ENCODE peak calls at places on chromosomes 13 and 19, in ten cellular contexts. Z is endothelial cell; U is GM10248; L is stimulated activated CD4-positive, alpha-beta T cell treated with anti-CD3 and anti-CD28 coated beads, Interleukin-2, amount 100 ng/mL, for 48 hours; M is left colon; D is cardiac fibroblast; H is AG10803; O is prostate gland; I is dorsolateral prefrontal cortex; J is activated T-helper 1 cell treated with Interleukin-2 at 50 U/mL for 16 hours. W is an unnamed sample.

GRCh38 chr19:18233224-18233825 is 7.1 kb upstream of the PDE4C start:
- DNase-seq in O (no peak), I (no peak), D (peak), L (peak), U (peak), J (peak), Z (peak), H (no peak), M (no peak), W (no peak)

GRCh38 chr13:75226755-75227435 is 255.1 kb downstream of the TBC1D4 start:
- DNase-seq in I (no peak), U (no peak), J (no peak), M (no peak), O (no peak), L (no peak), H (peak), Z (no peak), D (peak), W (peak)

GRCh38 chr19:17488593-17489391 is 18.5 kb downstream of the SLC27A1 start:
- DNase-seq in L (peak), Z (peak), J (peak), D (no peak), M (peak), H (no peak), U (peak), O (peak), I (no peak), W (no peak)

GRCh38 chr19:3061214-3062161 is 807 bp downstream of the TLE5 start:
- DNase-seq in L (peak), I (no peak), D (peak), Z (no peak), H (peak), M (peak), O (peak), J (peak), U (peak), W (peak)

GRCh38 chr13:66138172-66138811 is 1091.8 kb downstream of the PCDH9 start:
- DNase-seq in I (no peak), D (no peak), Z (no peak), L (no peak), U (peak), M (no peak), J (no peak), H (no peak), O (no peak), W (no peak)

GRCh38 chr13:31887311-31887710 is 144.3 kb upstream of the FRY start:
- DNase-seq in M (no peak), D (peak), J (no peak), I (no peak), L (no peak), O (no peak), U (no peak), Z (no peak), H (peak), W (peak)

GRCh38 chr13:110109140-110109783 is 197.7 kb downstream of the COL4A1 start:
- DNase-seq in L (no peak), M (no peak), O (no peak), D (peak), U (no peak), I (no peak), J (no peak), Z (no peak), H (no peak), W (no peak)

GRCh38 chr19:4967738-4968461 is 1.0 kb upstream of the KDM4B start:
- DNase-seq in O (no peak), J (no peak), Z (no peak), M (no peak), I (no peak), U (no peak), L (no peak), D (peak), H (peak), W (peak)

GRCh38 chr13:112202966-112203365 is 136.0 kb downstream of the SOX1 start:
- DNase-seq in U (no peak), H (no peak), D (no peak), J (no peak), I (no peak), O (no peak), M (no peak), Z (no peak), L (no peak), W (no peak)

GRCh38 chr19:54955356-54955755 is 8.0 kb upstream of the NLRP7 start:
- DNase-seq in D (no peak), O (no peak), J (no peak), M (no peak), L (no peak), Z (no peak), I (no peak), H (no peak), U (no peak), W (no peak)

GRCh38 chr19:45113628-45114027 is 20.6 kb downstream of the PPP1R37 start:
- DNase-seq in Z (no peak), D (no peak), U (no peak), L (no peak), M (peak), I (no peak), J (no peak), H (no peak), O (peak), W (no peak)

GRCh38 chr19:4831351-4832340 is at the start of gene TICAM1:
- DNase-seq in D (peak), M (peak), H (peak), U (peak), J (peak), Z (peak), I (no peak), O (peak), L (peak), W (peak)

GRCh38 chr13:113448885-113449692 is 4.2 kb downstream of the ADPRHL1 start:
- DNase-seq in D (peak), I (no peak), O (no peak), L (peak), H (peak), U (no peak), J (no peak), Z (no peak), M (peak), W (peak)

GRCh38 chr19:41542622-41543021 is 33.3 kb upstream of the CEACAM21 start:
- DNase-seq in O (no peak), Z (no peak), I (no peak), D (no peak), U (no peak), H (no peak), J (no peak), L (no peak), M (no peak), W (no peak)

GRCh38 chr13:89832827-89833226 is 1514.7 kb upstream of the MIR17HG start:
- DNase-seq in Z (no peak), J (no peak), H (no peak), L (no peak), O (no peak), M (no peak), D (no peak), U (no peak), I (no peak), W (no peak)

GRCh38 chr13:26941345-26942174 is 181.0 kb upstream of the GPR12 start:
- DNase-seq in M (peak), L (no peak), Z (no peak), D (peak), H (peak), U (no peak), O (no peak), J (no peak), I (no peak), W (peak)

GRCh38 chr19:45996933-45997332 is 1.7 kb downstream of the CCDC61 start:
- DNase-seq in I (no peak), O (no peak), L (no peak), H (no peak), M (no peak), Z (no peak), J (no peak), U (no peak), D (no peak), W (no peak)

GRCh38 chr19:12628040-12629022 is 17.6 kb downstream of the ZNF791 start:
- DNase-seq in O (no peak), J (no peak), M (no peak), D (peak), U (no peak), Z (no peak), L (no peak), H (no peak), I (no peak), W (no peak)

GRCh38 chr13:95300625-95301134 is 571 bp downstream of the ABCC4 start:
- DNase-seq in M (peak), H (peak), D (peak), O (peak), Z (peak), I (no peak), U (peak), J (peak), L (peak), W (peak)

GRCh38 chr13:84500016-84500415 is 617.7 kb upstream of the SLITRK1 start:
- DNase-seq in H (peak), D (no peak), Z (no peak), J (no peak), I (no peak), M (no peak), O (no peak), U (no peak), L (no peak), W (no peak)

GRCh38 chr19:18776736-18777135 is 14.4 kb downstream of the COMP start:
- DNase-seq in D (peak), I (no peak), L (no peak), M (no peak), H (peak), J (no peak), U (no peak), O (no peak), Z (no peak), W (peak)

GRCh38 chr19:31461814-31462539 is 112.7 kb upstream of the TSHZ3 start:
- DNase-seq in Z (no peak), J (no peak), D (peak), H (no peak), M (no peak), U (no peak), O (no peak), I (no peak), L (no peak), W (no peak)

GRCh38 chr13:60701919-60702318 is 304.9 kb downstream of the TDRD3 start:
- DNase-seq in I (no peak), O (no peak), L (no peak), U (no peak), J (no peak), D (no peak), Z (no peak), M (no peak), H (no peak), W (no peak)

GRCh38 chr19:35716985-35717664 is 678 bp upstream of the KMT2B start:
- DNase-seq in O (peak), J (peak), I (peak), Z (peak), H (peak), L (peak), D (peak), M (peak), U (no peak), W (peak)

GRCh38 chr13:99690426-99691189 is 189.3 kb downstream of the TM9SF2 start:
- DNase-seq in D (no peak), U (no peak), H (no peak), Z (no peak), I (no peak), L (no peak), O (no peak), M (no peak), J (no peak), W (no peak)

GRCh38 chr19:39397360-39398296 is 6.5 kb downstream of the MED29 start:
- DNase-seq in J (peak), I (peak), O (peak), D (peak), Z (peak), M (peak), U (peak), H (peak), L (peak), W (peak)

GRCh38 chr13:78655007-78655406 is 3.9 kb downstream of the OBI1 start:
- DNase-seq in L (no peak), Z (no peak), D (no peak), M (no peak), I (no peak), U (no peak), H (no peak), J (no peak), O (no peak), W (no peak)

GRCh38 chr13:95676100-95676774 is 702 bp upstream of the DNAJC3 start:
- DNase-seq in U (no peak), I (no peak), H (peak), J (no peak), Z (peak), O (peak), M (no peak), L (peak), D (peak), W (peak)

GRCh38 chr19:32351807-32352630 is 6.6 kb downstream of the ZNF507 start:
- DNase-seq in Z (no peak), L (no peak), M (no peak), O (no peak), I (no peak), D (peak), U (no peak), H (peak), J (no peak), W (peak)

GRCh38 chr13:76425930-76426329 is 460.3 kb downstream of the KCTD12 start:
- DNase-seq in D (peak), L (no peak), I (no peak), U (no peak), M (no peak), J (no peak), Z (no peak), O (no peak), H (peak), W (peak)

GRCh38 chr19:1259873-1260748 is 9.0 kb upstream of the CIRBP start:
- DNase-seq in M (no peak), L (peak), I (no peak), J (no peak), Z (no peak), O (no peak), D (peak), U (no peak), H (no peak), W (no peak)

GRCh38 chr19:5480427-5480836 is 25.2 kb downstream of the ZNRF4 start:
- DNase-seq in L (peak), O (no peak), M (no peak), J (no peak), I (peak), Z (peak), H (no peak), D (peak), U (peak), W (peak)

GRCh38 chr19:3821857-3822364 is 35.7 kb upstream of the MATK start:
- DNase-seq in L (peak), I (peak), U (peak), H (peak), M (no peak), Z (peak), O (peak), D (peak), J (peak), W (no peak)

GRCh38 chr13:26029581-26030136 is 22.2 kb downstream of the SHISA2 start:
- DNase-seq in O (no peak), L (no peak), I (no peak), J (no peak), M (no peak), H (no peak), D (no peak), Z (no peak), U (no peak), W (no peak)

GRCh38 chr19:44642375-44642774 is 1.3 kb upstream of the PVR start:
- DNase-seq in M (no peak), H (no peak), Z (no peak), J (no peak), L (no peak), D (no peak), O (no peak), I (no peak), U (no peak), W (no peak)

GRCh38 chr19:2867025-2867991 is at the start of gene ZNF556:
- DNase-seq in U (no peak), M (no peak), I (no peak), H (peak), J (no peak), D (no peak), O (no peak), L (no peak), Z (no peak), W (no peak)

GRCh38 chr13:65468628-65469027 is 1761.5 kb downstream of the PCDH9 start:
- DNase-seq in H (no peak), U (no peak), J (no peak), I (no peak), D (peak), O (no peak), L (no peak), Z (no peak), M (no peak), W (no peak)

GRCh38 chr13:51557875-51558604 is 26.2 kb upstream of the WDFY2 start:
- DNase-seq in L (no peak), U (no peak), Z (no peak), H (peak), J (no peak), M (no peak), D (peak), I (no peak), O (no peak), W (peak)

W was measured in HCEC 1CT.